ENCODE peak calls at places on chromosomes 7 and 10, in four cellular contexts. One of them, this sample, is unnamed.

GRCh38 chr7:85630904-85631582 is 444.2 kb upstream of the SEMA3D start:
- DNase-seq in ELR: no peak
- DNase-seq in NCI-H187: no peak
- DNase-seq in NCI-H1417: no peak
- DNase-seq in this sample: peak; percentile 3

GRCh38 chr10:122054046-122055025 is 65.4 kb downstream of the TACC2 start:
- DNase-seq in NCI-H1417: no peak
- DNase-seq in ELR: peak; percentile 68
- DNase-seq in NCI-H187: no peak
- DNase-seq in this sample: no peak

GRCh38 chr7:1192171-1192676 is 32.2 kb upstream of the ZFAND2A start:
- DNase-seq in NCI-H1417: no peak
- DNase-seq in ELR: peak; percentile 94
- DNase-seq in NCI-H187: no peak
- DNase-seq in this sample: no peak

GRCh38 chr10:127925471-127926207 is 18.7 kb downstream of the PTPRE start:
- DNase-seq in ELR: no peak
- DNase-seq in NCI-H187: no peak
- DNase-seq in NCI-H1417: no peak
- DNase-seq in this sample: no peak

GRCh38 chr7:46776790-46777189 is 805.1 kb downstream of the TNS3 start:
- DNase-seq in NCI-H1417: peak; percentile 8
- DNase-seq in NCI-H187: no peak
- DNase-seq in ELR: peak; percentile 58
- DNase-seq in this sample: no peak

GRCh38 chr10:14574885-14575284 is 199.8 kb downstream of the FAM107B start:
- DNase-seq in ELR: no peak
- DNase-seq in NCI-H187: no peak
- DNase-seq in NCI-H1417: no peak
- DNase-seq in this sample: no peak

GRCh38 chr10:71247306-71247705 is 34.9 kb downstream of the UNC5B start:
- DNase-seq in NCI-H187: no peak
- DNase-seq in NCI-H1417: no peak
- DNase-seq in ELR: no peak
- DNase-seq in this sample: no peak

GRCh38 chr7:118169146-118169545 is 14.8 kb upstream of the LSM8 start:
- DNase-seq in NCI-H1417: no peak
- DNase-seq in ELR: peak; percentile 25
- DNase-seq in NCI-H187: no peak
- DNase-seq in this sample: no peak

GRCh38 chr7:22702516-22702915 is 24.5 kb upstream of the IL6 start:
- DNase-seq in ELR: peak; percentile 32
- DNase-seq in NCI-H187: no peak
- DNase-seq in NCI-H1417: no peak
- DNase-seq in this sample: no peak

GRCh38 chr10:122078965-122079401 is 90.0 kb downstream of the TACC2 start:
- DNase-seq in NCI-H1417: no peak
- DNase-seq in NCI-H187: no peak
- DNase-seq in ELR: no peak
- DNase-seq in this sample: no peak

This sample was measured in NCI-H146.